ENCODE peak calls at places on chromosome 12, in eight cellular contexts. G is IMR-90; R is lung; P is HCT116; Z is lower lobe of right lung; H is tibial artery; A is CD4-positive, alpha-beta memory T cell; W is CD8-positive, alpha-beta memory T cell. T is an unnamed sample.

GRCh38 chr12:46438256-46438655 is 65.7 kb upstream of the SLC38A2 start:
- DNase-seq in G (peak), R (no peak), P (no peak), Z (no peak), H (no peak), A (no peak), W (no peak), T (no peak)

GRCh38 chr12:129186952-129187351 is 333.7 kb downstream of the GLT1D1 start:
- DNase-seq in G (no peak), R (no peak), P (no peak), Z (no peak), H (no peak), A (no peak), W (no peak), T (peak)

GRCh38 chr12:131530041-131530332 is 180.9 kb upstream of the SFSWAP start:
- DNase-seq in G (no peak), R (no peak), P (no peak), Z (no peak), H (no peak), A (no peak), W (no peak), T (no peak)

GRCh38 chr12:89129471-89129870 is 222.8 kb downstream of the DUSP6 start:
- DNase-seq in G (no peak), R (no peak), P (no peak), Z (no peak), H (no peak), A (no peak), W (no peak), T (no peak)

GRCh38 chr12:26810330-26810729 is 22.7 kb downstream of the ITPR2 start:
- DNase-seq in G (peak), R (no peak), P (no peak), Z (no peak), H (peak), A (no peak), W (no peak), T (no peak)

GRCh38 chr12:27542628-27543027 is 18.6 kb downstream of the PPFIBP1 start:
- DNase-seq in G (peak), R (no peak), P (no peak), Z (no peak), H (no peak), A (no peak), W (no peak), T (no peak)

GRCh38 chr12:581321-581720 is 81.9 kb downstream of the NINJ2 start:
- DNase-seq in G (no peak), R (no peak), P (no peak), Z (no peak), H (no peak), A (no peak), W (no peak), T (no peak)

GRCh38 chr12:71392521-71393145 is 47.0 kb upstream of the LGR5 start:
- DNase-seq in G (peak), R (no peak), P (peak), Z (no peak), H (no peak), A (no peak), W (no peak), T (peak)

GRCh38 chr12:66823857-66824570 is 145.1 kb upstream of the GRIP1 start:
- DNase-seq in G (no peak), R (no peak), P (no peak), Z (no peak), H (no peak), A (no peak), W (no peak), T (no peak)

GRCh38 chr12:54853933-54854538 is at the start of gene MUCL1:
- DNase-seq in G (peak), R (peak), P (peak), Z (no peak), H (peak), A (peak), W (peak), T (peak)

GRCh38 chr12:108580531-108580930 is 17.4 kb downstream of the TMEM119 start:
- DNase-seq in G (no peak), R (no peak), P (no peak), Z (no peak), H (peak), A (no peak), W (no peak), T (no peak)
- H3K27ac ChIP-seq in G (no peak), R (no peak), P (no peak), Z (peak), H (no peak), A (no peak), W (no peak), T (no peak)

GRCh38 chr12:1918081-1918874 is at the start of gene CACNA2D4:
- DNase-seq in G (no peak), R (peak), P (no peak), Z (peak), H (no peak), A (no peak), W (no peak), T (no peak)
- H3K4me3 ChIP-seq in G (no peak), R (peak), P (no peak), Z (peak), H (peak), A (no peak), W (no peak), T (no peak)

GRCh38 chr12:80317899-80318298 is 126.1 kb upstream of the PTPRQ start:
- DNase-seq in G (no peak), R (no peak), P (no peak), Z (no peak), H (no peak), A (no peak), W (no peak), T (no peak)
- H3K27ac ChIP-seq in G (no peak), R (no peak), P (no peak), Z (no peak), H (no peak), A (no peak), W (no peak), T (no peak)

GRCh38 chr12:96395236-96395635 is 5.0 kb downstream of the CDK17 start:
- DNase-seq in G (no peak), R (no peak), P (no peak), Z (no peak), H (no peak), A (no peak), W (no peak), T (no peak)

GRCh38 chr12:96397756-96398421 is 2.4 kb downstream of the CDK17 start:
- DNase-seq in G (peak), R (no peak), P (no peak), Z (no peak), H (no peak), A (no peak), W (no peak), T (no peak)

GRCh38 chr12:96396209-96396608 is 4.0 kb downstream of the CDK17 start:
- DNase-seq in G (no peak), R (no peak), P (no peak), Z (no peak), H (no peak), A (no peak), W (no peak), T (no peak)

GRCh38 chr12:96398422-96399080 is 1.7 kb downstream of the CDK17 start:
- DNase-seq in G (peak), R (no peak), P (no peak), Z (no peak), H (no peak), A (no peak), W (no peak), T (peak)

DNA sequence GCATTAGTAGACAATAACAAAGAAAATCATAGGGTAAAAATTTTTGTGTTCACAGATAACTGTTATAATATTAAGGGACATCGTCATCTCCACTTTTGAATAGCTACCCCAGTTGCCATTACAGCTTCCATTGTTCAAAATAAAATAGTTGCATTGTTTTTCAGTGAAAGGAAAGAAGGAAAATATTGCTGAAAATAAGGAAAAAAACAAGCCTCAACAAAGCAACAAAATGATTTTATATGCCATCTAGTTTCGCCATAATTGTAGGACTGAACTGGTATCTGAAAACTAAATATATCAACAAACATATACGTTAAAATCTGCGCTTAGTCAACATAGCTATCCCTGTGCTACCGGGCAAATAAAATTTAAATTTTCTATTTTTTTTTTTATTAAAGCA is 3.3 kb downstream of the CDK17 start:
- DNase-seq in G (no peak), R (no peak), P (no peak), Z (no peak), H (no peak), A (no peak), W (no peak), T (no peak)
- H3K4me3 ChIP-seq in G (no peak), R (no peak), P (no peak), Z (peak), H (no peak), A (no peak), W (no peak), T (no peak)

GRCh38 chr12:1739368-1739767 is 48.5 kb downstream of the ADIPOR2 start:
- DNase-seq in G (no peak), R (no peak), P (no peak), Z (no peak), H (no peak), A (no peak), W (no peak), T (no peak)

GRCh38 chr12:1740161-1740948 is 49.5 kb downstream of the ADIPOR2 start:
- DNase-seq in G (no peak), R (no peak), P (no peak), Z (no peak), H (no peak), A (no peak), W (no peak), T (peak)

GRCh38 chr12:1741154-1741949 is 50.5 kb downstream of the ADIPOR2 start:
- DNase-seq in G (peak), R (no peak), P (no peak), Z (no peak), H (no peak), A (no peak), W (no peak), T (no peak)

GRCh38 chr12:1737643-1738286 is 46.9 kb downstream of the ADIPOR2 start:
- DNase-seq in G (no peak), R (no peak), P (no peak), Z (no peak), H (no peak), A (no peak), W (no peak), T (no peak)

GRCh38 chr12:1738480-1738879 is 47.6 kb downstream of the ADIPOR2 start:
- DNase-seq in G (no peak), R (no peak), P (no peak), Z (no peak), H (no peak), A (no peak), W (no peak), T (no peak)
- H3K27ac ChIP-seq in G (no peak), R (no peak), P (no peak), Z (no peak), H (no peak), A (no peak), W (no peak), T (no peak)

DNA sequence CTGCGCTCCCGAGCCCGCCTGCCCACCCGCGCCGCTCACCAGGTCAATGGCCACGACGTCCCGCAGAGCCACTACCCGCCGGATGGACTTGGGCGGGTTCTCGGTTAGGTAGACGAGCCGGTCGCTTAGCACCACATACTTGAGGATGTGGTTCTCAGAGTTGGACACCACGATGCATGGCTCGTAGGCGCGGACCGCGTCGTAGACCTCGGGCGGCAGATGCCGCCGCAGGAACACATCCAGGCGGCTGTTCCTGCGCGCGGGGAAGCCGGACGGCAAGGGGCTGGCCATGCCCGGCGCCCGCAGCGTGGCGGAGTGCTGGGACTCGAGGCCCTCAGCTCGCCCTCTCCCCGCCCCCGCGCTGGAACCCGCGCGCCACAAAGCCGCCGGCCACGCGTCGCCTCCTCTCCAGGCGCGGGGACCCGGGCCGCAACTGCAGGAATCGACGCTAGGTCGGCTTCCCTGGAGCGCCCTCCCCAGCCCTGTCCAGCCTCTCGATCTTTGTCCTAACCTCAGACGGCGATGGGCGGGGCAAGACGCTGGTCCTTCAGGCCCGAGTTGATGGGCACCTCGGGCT is at the start of gene C12orf56:
- DNase-seq in G (no peak), R (no peak), P (no peak), Z (no peak), H (no peak), A (no peak), W (no peak), T (peak)
- H3K4me3 ChIP-seq in G (peak), R (peak), P (no peak), Z (peak), H (peak), A (no peak), W (peak), T (no peak)

GRCh38 chr12:6840428-6841138 is at the start of gene GNB3:
- DNase-seq in G (no peak), R (no peak), P (no peak), Z (no peak), H (no peak), A (peak), W (no peak), T (no peak)

GRCh38 chr12:6841139-6841515 is 402 bp downstream of the GNB3 start:
- DNase-seq in G (no peak), R (no peak), P (no peak), Z (no peak), H (no peak), A (peak), W (no peak), T (no peak)

GRCh38 chr12:6839482-6840201 is 1.1 kb upstream of the GNB3 start:
- DNase-seq in G (no peak), R (no peak), P (no peak), Z (no peak), H (no peak), A (peak), W (no peak), T (no peak)

GRCh38 chr12:6843118-6843902 is 2.6 kb downstream of the GNB3 start:
- DNase-seq in G (no peak), R (no peak), P (no peak), Z (no peak), H (no peak), A (peak), W (no peak), T (peak)

GRCh38 chr12:6842075-6842474 is 1.4 kb downstream of the GNB3 start:
- DNase-seq in G (no peak), R (no peak), P (no peak), Z (no peak), H (no peak), A (no peak), W (no peak), T (peak)
- H3K27ac ChIP-seq in G (no peak), R (no peak), P (no peak), Z (no peak), H (no peak), A (no peak), W (no peak), T (no peak)

GRCh38 chr12:108854055-108854452 is 3.3 kb downstream of the SSH1 start:
- DNase-seq in G (peak), R (no peak), P (no peak), Z (no peak), H (peak), A (no peak), W (no peak), T (no peak)

GRCh38 chr12:108856170-108856427 is 1.3 kb downstream of the SSH1 start:
- DNase-seq in G (no peak), R (no peak), P (no peak), Z (peak), H (no peak), A (no peak), W (no peak), T (no peak)

GRCh38 chr12:108856428-108857157 is 790 bp downstream of the SSH1 start:
- DNase-seq in G (peak), R (peak), P (no peak), Z (peak), H (peak), A (peak), W (peak), T (peak)

GRCh38 chr12:108854453-108855283 is 2.7 kb downstream of the SSH1 start:
- DNase-seq in G (peak), R (no peak), P (peak), Z (no peak), H (peak), A (no peak), W (no peak), T (no peak)

GRCh38 chr12:108855284-108856169 is 1.9 kb downstream of the SSH1 start:
- DNase-seq in G (peak), R (no peak), P (no peak), Z (no peak), H (no peak), A (no peak), W (no peak), T (no peak)
- H3K4me3 ChIP-seq in G (peak), R (peak), P (peak), Z (peak), H (peak), A (no peak), W (peak), T (no peak)

DNA sequence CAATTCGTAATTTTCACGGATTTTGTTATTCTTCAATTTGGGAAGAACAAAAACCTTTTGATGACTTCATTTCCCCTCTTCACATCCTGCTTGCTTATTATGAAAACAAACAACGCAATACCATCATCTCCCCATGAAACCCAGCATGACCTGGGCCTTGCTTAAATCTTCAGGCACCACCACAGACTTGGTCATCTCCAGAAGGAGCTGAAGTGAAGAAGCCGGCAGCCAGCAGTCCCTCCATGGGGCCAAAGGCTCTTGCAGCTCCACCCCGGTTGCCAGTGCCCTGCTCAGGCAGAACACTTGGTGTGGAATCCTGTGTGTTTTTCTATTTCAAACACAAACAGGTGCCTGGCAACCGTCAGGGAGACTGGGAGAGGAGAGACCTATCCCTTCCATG is 982.9 kb upstream of the TMEM132C start:
- DNase-seq in G (peak), R (no peak), P (no peak), Z (no peak), H (no peak), A (no peak), W (no peak), T (no peak)
- H3K27ac ChIP-seq in G (peak), R (no peak), P (no peak), Z (no peak), H (no peak), A (no peak), W (no peak), T (no peak)

T was measured in small intestine.